ENCODE peak calls at places on chromosomes 1 and 21, in nine cellular contexts. J is coronary artery, V is B cell, N is neural crest cell, U is lower lobe of right lung, Z is fibroblast of lung, E is Panc1, F is MM.1S, R is cardiac muscle cell. D is an unnamed sample.

GRCh38 chr1:227899141-227899819 is 48.5 kb downstream of the WNT9A start:
- DNase-seq in J (peak; percentile 64), V (no peak), N (no peak), U (peak; percentile 24), Z (no peak), E (no peak), F (peak; percentile 5), R (no peak), D (peak; percentile 13)

GRCh38 chr1:19735419-19736127 is 64.1 kb downstream of the TMCO4 start:
- DNase-seq in J (no peak), V (no peak), N (no peak), U (no peak), Z (peak; percentile 98), E (no peak), F (no peak), R (no peak), D (no peak)

GRCh38 chr1:4668738-4669700 is 14.6 kb downstream of the AJAP1 start:
- DNase-seq in J (no peak), V (no peak), N (no peak), U (no peak), Z (no peak), E (no peak), F (no peak), R (no peak), D (no peak)

GRCh38 chr1:2409745-2410144 is 2.6 kb downstream of the PEX10 start:
- DNase-seq in J (no peak), V (no peak), N (no peak), U (no peak), Z (no peak), E (no peak), F (no peak), R (no peak), D (no peak)

GRCh38 chr1:212566522-212567479 is 41.8 kb upstream of the ATF3 start:
- DNase-seq in J (no peak), V (peak; percentile 53), N (no peak), U (no peak), Z (peak; percentile 93), E (peak; percentile 24), F (peak; percentile 91), R (no peak), D (peak; percentile 27)

GRCh38 chr1:206766251-206766856 is 4.2 kb upstream of the IL19 start:
- DNase-seq in J (no peak), V (peak; percentile 38), N (no peak), U (peak; percentile 76), Z (peak; percentile 74), E (no peak), F (peak; percentile 83), R (peak; percentile 33), D (no peak)

GRCh38 chr1:24074196-24074595 is 37.7 kb downstream of the MYOM3 start:
- DNase-seq in J (no peak), V (no peak), N (no peak), U (peak; percentile 18), Z (no peak), E (no peak), F (no peak), R (no peak), D (no peak)

GRCh38 chr1:88763649-88764406 is 79.8 kb downstream of the PKN2 start:
- DNase-seq in J (no peak), V (no peak), N (no peak), U (no peak), Z (peak; percentile 7), E (no peak), F (no peak), R (no peak), D (no peak)

GRCh38 chr1:56437959-56438358 is 141.4 kb downstream of the PLPP3 start:
- DNase-seq in J (no peak), V (no peak), N (no peak), U (no peak), Z (peak; percentile 24), E (no peak), F (no peak), R (no peak), D (no peak)

GRCh38 chr1:66445492-66446181 is 88.3 kb upstream of the SGIP1 start:
- DNase-seq in J (no peak), V (peak; percentile 46), N (no peak), U (peak; percentile 47), Z (no peak), E (no peak), F (peak; percentile 85), R (no peak), D (no peak)

GRCh38 chr1:10685851-10686403 is 110.5 kb downstream of the CASZ1 start:
- DNase-seq in J (no peak), V (no peak), N (no peak), U (no peak), Z (peak; percentile 21), E (no peak), F (no peak), R (peak; percentile 66), D (no peak)

GRCh38 chr1:46172321-46172720 is 2.6 kb upstream of the TSPAN1 start:
- DNase-seq in J (no peak), V (no peak), N (no peak), U (no peak), Z (no peak), E (no peak), F (no peak), R (no peak), D (no peak)

GRCh38 chr21:45304945-45305344 is 17.2 kb upstream of the POFUT2 start:
- DNase-seq in J (no peak), V (no peak), N (no peak), U (peak; percentile 42), Z (no peak), E (no peak), F (no peak), R (no peak), D (no peak)

GRCh38 chr1:66300986-66301451 is 232.9 kb upstream of the SGIP1 start:
- DNase-seq in J (no peak), V (no peak), N (no peak), U (no peak), Z (peak; percentile 68), E (no peak), F (peak; percentile 82), R (no peak), D (no peak)

GRCh38 chr1:43779266-43779665 is 71.9 kb downstream of the ST3GAL3 start:
- DNase-seq in J (no peak), V (no peak), N (no peak), U (no peak), Z (no peak), E (no peak), F (no peak), R (no peak), D (no peak)
- TF ChIP-seq CTCF in J (no peak), V (no peak), N (peak; percentile 34), U (no peak), Z (no peak), E (peak; percentile 13), F (peak; percentile 9), R (no peak), D (peak; percentile 20)

GRCh38 chr1:27605796-27606707 is 2.1 kb upstream of the AHDC1 start:
- DNase-seq in J (no peak), V (no peak), N (peak; percentile 62), U (no peak), Z (peak; percentile 69), E (no peak), F (peak; percentile 48), R (peak; percentile 73), D (peak; percentile 64)
- TF ChIP-seq CTCF in J (peak; percentile 94), V (peak; percentile 85), N (peak; percentile 95), U (peak; percentile 84), Z (peak; percentile 85), E (peak; percentile 91), F (peak; percentile 90), R (peak; percentile 86), D (peak; percentile 74)

GRCh38 chr1:106038260-106038659 is 1018.2 kb upstream of the PRMT6 start:
- DNase-seq in J (no peak), V (no peak), N (no peak), U (no peak), Z (no peak), E (no peak), F (no peak), R (peak; percentile 7), D (no peak)
- TF ChIP-seq CTCF in J (no peak), V (no peak), N (no peak), U (no peak), Z (no peak), E (no peak), F (no peak), R (no peak), D (peak; percentile 25)

DNA sequence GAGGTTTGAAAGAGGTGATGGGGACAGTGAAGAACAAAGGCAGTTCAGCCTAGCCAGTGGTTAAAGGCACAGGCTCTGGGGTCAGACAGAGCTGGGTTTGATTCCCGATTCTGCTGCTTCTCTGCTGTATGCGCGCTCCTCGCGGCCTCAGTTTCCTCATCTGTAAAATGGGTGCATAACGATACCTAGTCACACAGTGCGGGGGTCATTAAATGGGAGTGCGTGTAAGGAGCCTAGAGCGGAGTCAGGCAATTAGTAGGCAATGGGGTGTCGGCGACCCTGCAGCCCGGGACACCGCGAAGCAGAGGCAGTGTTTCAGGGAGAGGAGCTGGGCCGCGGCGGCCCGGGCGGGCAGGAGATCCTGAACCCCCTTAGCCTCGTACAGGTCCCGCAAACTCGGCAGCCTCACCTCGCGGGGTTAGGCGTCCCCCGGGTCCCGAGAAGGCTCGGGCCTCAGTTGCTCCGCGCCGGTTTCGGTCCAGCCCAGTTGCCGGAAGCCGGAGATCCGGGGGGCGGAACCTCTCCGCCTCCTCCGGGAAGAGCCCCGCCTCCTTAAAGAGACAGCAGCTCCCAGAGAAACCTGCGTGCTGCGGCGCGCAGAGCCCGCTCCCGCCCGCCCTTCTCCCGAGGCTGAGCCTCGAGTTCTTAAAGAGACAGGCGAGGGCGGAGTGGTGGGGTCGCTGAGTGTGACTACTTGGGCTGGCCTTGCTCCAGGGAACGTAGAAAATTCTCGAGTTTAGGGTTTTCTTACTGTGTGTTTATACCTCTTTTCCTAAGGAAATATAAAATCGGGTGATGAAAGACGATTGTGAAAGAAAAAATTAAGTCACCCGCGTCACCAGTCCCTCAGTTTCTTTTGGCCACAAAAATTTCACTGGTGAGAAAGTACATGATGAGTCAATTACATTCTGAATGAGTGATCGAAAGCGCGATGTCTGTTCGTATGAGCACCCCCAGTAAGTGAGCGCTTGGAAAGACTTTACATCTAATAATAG is at the start of gene YIPF1:
- DNase-seq in J (peak; percentile 94), V (peak; percentile 82), N (peak; percentile 70), U (peak; percentile 95), Z (peak; percentile 88), E (peak; percentile 43), F (peak; percentile 93), R (peak; percentile 90), D (peak; percentile 87)
- TF ChIP-seq CTCF in J (no peak), V (no peak), N (no peak), U (no peak), Z (no peak), E (no peak), F (no peak), R (no peak), D (no peak)

DNA sequence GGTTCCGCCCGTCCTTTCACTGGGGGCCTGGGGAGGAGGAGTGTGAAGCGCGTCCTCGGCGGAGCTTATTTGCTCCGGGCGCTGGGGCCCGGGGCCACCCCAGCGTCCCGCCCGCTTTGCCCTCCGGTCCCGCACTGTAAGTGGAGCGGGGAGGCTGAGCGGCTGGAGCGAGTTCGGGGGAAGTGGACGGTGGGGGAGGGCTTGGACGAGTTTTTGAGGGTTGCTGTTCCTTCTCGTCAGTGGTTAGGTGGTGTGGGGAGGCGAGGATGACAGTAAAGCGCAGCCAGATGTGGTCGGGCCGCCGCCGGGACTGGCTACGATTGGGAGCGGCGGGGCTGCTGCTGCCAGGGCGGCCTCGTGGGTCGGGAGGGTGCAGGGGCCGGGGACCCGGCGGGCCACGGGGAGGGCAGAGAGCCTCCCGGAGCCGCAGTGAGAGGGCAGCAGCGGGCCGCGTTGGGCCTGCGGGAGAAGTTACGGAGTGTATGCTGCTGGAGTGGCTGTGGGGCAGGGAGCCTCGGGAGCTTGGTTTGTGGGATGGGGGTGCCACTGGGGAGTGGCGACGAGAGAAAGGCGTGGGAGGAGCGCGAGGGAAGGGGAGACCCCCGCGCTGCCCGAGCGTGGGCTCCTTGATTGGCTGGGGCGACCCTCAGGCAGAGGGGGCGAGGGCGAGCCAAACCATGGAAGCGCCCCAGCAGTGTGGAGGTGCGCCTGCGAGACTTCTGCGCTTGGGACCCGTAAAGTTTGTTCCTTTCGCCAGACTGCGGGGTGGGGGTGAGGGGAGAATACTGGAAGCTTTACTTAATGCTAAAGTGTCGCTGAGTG is 2.1 kb downstream of the ADGRL2 start:
- DNase-seq in J (peak; percentile 81), V (no peak), N (peak; percentile 59), U (peak; percentile 59), Z (peak; percentile 75), E (no peak), F (peak; percentile 41), R (peak; percentile 83), D (peak; percentile 84)
- TF ChIP-seq CTCF in J (peak; percentile 28), V (no peak), N (peak; percentile 54), U (peak; percentile 41), Z (peak; percentile 49), E (peak; percentile 69), F (peak; percentile 34), R (peak; percentile 58), D (peak; percentile 26)

D was measured in glutamatergic neuron.